ENCODE peak calls at places on chromosomes 12 and 14, in ten cellular contexts. One of them, this sample, is unnamed.

GRCh38 chr14:33959692-33960151 is 8.8 kb upstream of the EGLN3 start:
- DNase-seq in neural progenitor cell: peak; percentile 57
- DNase-seq in hepatocyte: no peak
- DNase-seq in HCT116: no peak
- DNase-seq in MM.1S: no peak
- DNase-seq in OCI-LY7: no peak
- DNase-seq in astrocyte: no peak
- DNase-seq in PC-3: no peak
- DNase-seq in H9: peak; percentile 61
- DNase-seq in mammary epithelial cell: no peak
- DNase-seq in this sample: no peak

GRCh38 chr12:113756609-113757008 is 209.5 kb downstream of the RBM19 start:
- DNase-seq in neural progenitor cell: no peak
- DNase-seq in hepatocyte: no peak
- DNase-seq in HCT116: no peak
- DNase-seq in MM.1S: no peak
- DNase-seq in OCI-LY7: no peak
- DNase-seq in astrocyte: no peak
- DNase-seq in PC-3: no peak
- DNase-seq in H9: no peak
- DNase-seq in mammary epithelial cell: no peak
- DNase-seq in this sample: no peak

GRCh38 chr14:76844223-76844622 is 18.0 kb downstream of the LRRC74A start:
- DNase-seq in neural progenitor cell: peak; percentile 18
- DNase-seq in hepatocyte: no peak
- DNase-seq in HCT116: peak; percentile 47
- DNase-seq in MM.1S: no peak
- DNase-seq in OCI-LY7: no peak
- DNase-seq in astrocyte: peak; percentile 29
- DNase-seq in PC-3: peak; percentile 33
- DNase-seq in H9: peak; percentile 74
- DNase-seq in mammary epithelial cell: no peak
- DNase-seq in this sample: peak; percentile 65

GRCh38 chr12:69570545-69571399 is 14.5 kb upstream of the CCT2 start:
- DNase-seq in neural progenitor cell: peak; percentile 82
- DNase-seq in hepatocyte: peak; percentile 80
- DNase-seq in HCT116: peak; percentile 66
- DNase-seq in MM.1S: peak; percentile 72
- DNase-seq in OCI-LY7: peak; percentile 75
- DNase-seq in astrocyte: peak; percentile 55
- DNase-seq in PC-3: peak; percentile 83
- DNase-seq in H9: no peak
- DNase-seq in mammary epithelial cell: peak; percentile 63
- DNase-seq in this sample: peak; percentile 80

GRCh38 chr14:104382361-104383087 is 197.0 kb upstream of the C14orf180 start:
- DNase-seq in neural progenitor cell: no peak
- DNase-seq in hepatocyte: no peak
- DNase-seq in HCT116: no peak
- DNase-seq in MM.1S: no peak
- DNase-seq in OCI-LY7: no peak
- DNase-seq in astrocyte: no peak
- DNase-seq in PC-3: no peak
- DNase-seq in H9: no peak
- DNase-seq in mammary epithelial cell: no peak
- DNase-seq in this sample: no peak

GRCh38 chr14:52703225-52703624 is 3.8 kb upstream of the PSMC6 start:
- DNase-seq in neural progenitor cell: no peak
- DNase-seq in hepatocyte: peak; percentile 60
- DNase-seq in HCT116: no peak
- DNase-seq in MM.1S: no peak
- DNase-seq in OCI-LY7: no peak
- DNase-seq in astrocyte: peak; percentile 92
- DNase-seq in PC-3: peak; percentile 97
- DNase-seq in H9: no peak
- DNase-seq in mammary epithelial cell: peak; percentile 93
- DNase-seq in this sample: peak; percentile 99

GRCh38 chr12:6038160-6038559 is 86.3 kb downstream of the VWF start:
- DNase-seq in neural progenitor cell: peak; percentile 94
- DNase-seq in hepatocyte: peak; percentile 85
- DNase-seq in HCT116: peak; percentile 91
- DNase-seq in MM.1S: peak; percentile 85
- DNase-seq in OCI-LY7: peak; percentile 63
- DNase-seq in astrocyte: peak; percentile 49
- DNase-seq in PC-3: peak; percentile 79
- DNase-seq in H9: peak; percentile 95
- DNase-seq in mammary epithelial cell: peak; percentile 58
- DNase-seq in this sample: peak; percentile 78

GRCh38 chr14:105141486-105142281 is 26.9 kb downstream of the JAG2 start:
- DNase-seq in neural progenitor cell: no peak
- DNase-seq in hepatocyte: no peak
- DNase-seq in HCT116: no peak
- DNase-seq in MM.1S: no peak
- DNase-seq in OCI-LY7: no peak
- DNase-seq in astrocyte: no peak
- DNase-seq in PC-3: no peak
- DNase-seq in H9: peak; percentile 19
- DNase-seq in mammary epithelial cell: no peak
- DNase-seq in this sample: no peak

GRCh38 chr14:104872469-104873341 is 7.6 kb downstream of the CEP170B start:
- DNase-seq in neural progenitor cell: peak; percentile 69
- DNase-seq in hepatocyte: peak; percentile 48
- DNase-seq in HCT116: no peak
- DNase-seq in MM.1S: no peak
- DNase-seq in OCI-LY7: no peak
- DNase-seq in astrocyte: peak; percentile 44
- DNase-seq in PC-3: no peak
- DNase-seq in H9: peak; percentile 82
- DNase-seq in mammary epithelial cell: peak; percentile 58
- DNase-seq in this sample: peak; percentile 87

GRCh38 chr12:131088701-131089525 is 135.2 kb downstream of the ADGRD1 start:
- DNase-seq in neural progenitor cell: no peak
- DNase-seq in hepatocyte: no peak
- DNase-seq in HCT116: no peak
- DNase-seq in MM.1S: no peak
- DNase-seq in OCI-LY7: no peak
- DNase-seq in astrocyte: no peak
- DNase-seq in PC-3: no peak
- DNase-seq in H9: peak; percentile 25
- DNase-seq in mammary epithelial cell: no peak
- DNase-seq in this sample: no peak

GRCh38 chr12:93441617-93442410 is at the start of gene UBE2N:
- DNase-seq in neural progenitor cell: peak; percentile 97
- DNase-seq in hepatocyte: peak; percentile 98
- DNase-seq in HCT116: peak; percentile 88
- DNase-seq in MM.1S: peak; percentile 95
- DNase-seq in OCI-LY7: peak; percentile 95
- DNase-seq in astrocyte: peak; percentile 89
- DNase-seq in PC-3: peak; percentile 94
- DNase-seq in H9: peak; percentile 98
- DNase-seq in mammary epithelial cell: peak; percentile 96
- DNase-seq in this sample: peak; percentile 98
- H3K79me2 ChIP-seq in neural progenitor cell: peaks cover 67% of the 10 kb centered on the region
- H3K79me2 ChIP-seq in hepatocyte: peaks cover 48% of the 10 kb centered on the region
- H3K79me2 ChIP-seq in HCT116: peaks cover 49% of the 10 kb centered on the region
- H3K79me2 ChIP-seq in MM.1S: peaks cover 49% of the 10 kb centered on the region
- H3K79me2 ChIP-seq in OCI-LY7: peaks cover 63% of the 10 kb centered on the region
- H3K79me2 ChIP-seq in astrocyte: peaks cover 50% of the 10 kb centered on the region
- H3K79me2 ChIP-seq in PC-3: peaks cover 49% of the 10 kb centered on the region
- H3K79me2 ChIP-seq in H9: peaks cover 40% of the 10 kb centered on the region
- H3K79me2 ChIP-seq in mammary epithelial cell: peaks cover 50% of the 10 kb centered on the region
- H3K79me2 ChIP-seq in this sample: peaks cover 48% of the 10 kb centered on the region

GRCh38 chr14:22509036-22509709 is 79.9 kb downstream of the DAD1 start:
- DNase-seq in neural progenitor cell: no peak
- DNase-seq in hepatocyte: no peak
- DNase-seq in HCT116: no peak
- DNase-seq in MM.1S: no peak
- DNase-seq in OCI-LY7: no peak
- DNase-seq in astrocyte: no peak
- DNase-seq in PC-3: no peak
- DNase-seq in H9: no peak
- DNase-seq in mammary epithelial cell: no peak
- DNase-seq in this sample: no peak

GRCh38 chr14:22510527-22511110 is 78.4 kb downstream of the DAD1 start:
- DNase-seq in neural progenitor cell: no peak
- DNase-seq in hepatocyte: no peak
- DNase-seq in HCT116: no peak
- DNase-seq in MM.1S: no peak
- DNase-seq in OCI-LY7: no peak
- DNase-seq in astrocyte: peak; percentile 86
- DNase-seq in PC-3: peak; percentile 35
- DNase-seq in H9: no peak
- DNase-seq in mammary epithelial cell: no peak
- DNase-seq in this sample: peak; percentile 69

GRCh38 chr14:22508150-22508457 is 80.9 kb downstream of the DAD1 start:
- DNase-seq in neural progenitor cell: no peak
- DNase-seq in hepatocyte: no peak
- DNase-seq in HCT116: no peak
- DNase-seq in MM.1S: no peak
- DNase-seq in OCI-LY7: no peak
- DNase-seq in astrocyte: no peak
- DNase-seq in PC-3: no peak
- DNase-seq in H9: no peak
- DNase-seq in mammary epithelial cell: no peak
- DNase-seq in this sample: no peak

GRCh38 chr14:22508662-22509035 is 80.4 kb downstream of the DAD1 start:
- DNase-seq in neural progenitor cell: peak; percentile 16
- DNase-seq in hepatocyte: no peak
- DNase-seq in HCT116: no peak
- DNase-seq in MM.1S: no peak
- DNase-seq in OCI-LY7: no peak
- DNase-seq in astrocyte: no peak
- DNase-seq in PC-3: no peak
- DNase-seq in H9: no peak
- DNase-seq in mammary epithelial cell: no peak
- DNase-seq in this sample: no peak

GRCh38 chr14:22509751-22510300 is 79.2 kb downstream of the DAD1 start:
- DNase-seq in neural progenitor cell: peak; percentile 19
- DNase-seq in hepatocyte: no peak
- DNase-seq in HCT116: no peak
- DNase-seq in MM.1S: no peak
- DNase-seq in OCI-LY7: no peak
- DNase-seq in astrocyte: no peak
- DNase-seq in PC-3: no peak
- DNase-seq in H9: no peak
- DNase-seq in mammary epithelial cell: no peak
- DNase-seq in this sample: no peak
- H3K4me2 ChIP-seq in neural progenitor cell: peak overlapping the region; percentile 14
- H3K4me2 ChIP-seq in hepatocyte: no peak overlapping the region
- H3K4me2 ChIP-seq in HCT116: no peak overlapping the region
- H3K4me2 ChIP-seq in MM.1S: no peak overlapping the region
- H3K4me2 ChIP-seq in OCI-LY7: peak overlapping the region; percentile 71
- H3K4me2 ChIP-seq in astrocyte: no peak overlapping the region
- H3K4me2 ChIP-seq in PC-3: no peak overlapping the region
- H3K4me2 ChIP-seq in H9: no peak overlapping the region
- H3K4me2 ChIP-seq in mammary epithelial cell: no peak overlapping the region
- H3K4me2 ChIP-seq in this sample: peak overlapping the region; percentile 32

GRCh38 chr14:90818715-90819114 is 2.5 kb upstream of the TTC7B start:
- DNase-seq in neural progenitor cell: no peak
- DNase-seq in hepatocyte: no peak
- DNase-seq in HCT116: no peak
- DNase-seq in MM.1S: no peak
- DNase-seq in OCI-LY7: no peak
- DNase-seq in astrocyte: no peak
- DNase-seq in PC-3: no peak
- DNase-seq in H9: no peak
- DNase-seq in mammary epithelial cell: no peak
- DNase-seq in this sample: no peak

GRCh38 chr14:90815567-90815816 is 738 bp downstream of the TTC7B start:
- DNase-seq in neural progenitor cell: no peak
- DNase-seq in hepatocyte: no peak
- DNase-seq in HCT116: no peak
- DNase-seq in MM.1S: no peak
- DNase-seq in OCI-LY7: no peak
- DNase-seq in astrocyte: no peak
- DNase-seq in PC-3: no peak
- DNase-seq in H9: no peak
- DNase-seq in mammary epithelial cell: no peak
- DNase-seq in this sample: peak; percentile 20

GRCh38 chr14:90815817-90816662 is at the start of gene TTC7B:
- DNase-seq in neural progenitor cell: peak; percentile 86
- DNase-seq in hepatocyte: peak; percentile 78
- DNase-seq in HCT116: no peak
- DNase-seq in MM.1S: peak; percentile 10
- DNase-seq in OCI-LY7: peak; percentile 20
- DNase-seq in astrocyte: no peak
- DNase-seq in PC-3: peak; percentile 50
- DNase-seq in H9: peak; percentile 60
- DNase-seq in mammary epithelial cell: peak; percentile 5
- DNase-seq in this sample: peak; percentile 70

GRCh38 chr14:90814806-90815566 is 1.2 kb downstream of the TTC7B start:
- DNase-seq in neural progenitor cell: no peak
- DNase-seq in hepatocyte: no peak
- DNase-seq in HCT116: no peak
- DNase-seq in MM.1S: no peak
- DNase-seq in OCI-LY7: no peak
- DNase-seq in astrocyte: no peak
- DNase-seq in PC-3: no peak
- DNase-seq in H9: no peak
- DNase-seq in mammary epithelial cell: no peak
- DNase-seq in this sample: no peak

DNA sequence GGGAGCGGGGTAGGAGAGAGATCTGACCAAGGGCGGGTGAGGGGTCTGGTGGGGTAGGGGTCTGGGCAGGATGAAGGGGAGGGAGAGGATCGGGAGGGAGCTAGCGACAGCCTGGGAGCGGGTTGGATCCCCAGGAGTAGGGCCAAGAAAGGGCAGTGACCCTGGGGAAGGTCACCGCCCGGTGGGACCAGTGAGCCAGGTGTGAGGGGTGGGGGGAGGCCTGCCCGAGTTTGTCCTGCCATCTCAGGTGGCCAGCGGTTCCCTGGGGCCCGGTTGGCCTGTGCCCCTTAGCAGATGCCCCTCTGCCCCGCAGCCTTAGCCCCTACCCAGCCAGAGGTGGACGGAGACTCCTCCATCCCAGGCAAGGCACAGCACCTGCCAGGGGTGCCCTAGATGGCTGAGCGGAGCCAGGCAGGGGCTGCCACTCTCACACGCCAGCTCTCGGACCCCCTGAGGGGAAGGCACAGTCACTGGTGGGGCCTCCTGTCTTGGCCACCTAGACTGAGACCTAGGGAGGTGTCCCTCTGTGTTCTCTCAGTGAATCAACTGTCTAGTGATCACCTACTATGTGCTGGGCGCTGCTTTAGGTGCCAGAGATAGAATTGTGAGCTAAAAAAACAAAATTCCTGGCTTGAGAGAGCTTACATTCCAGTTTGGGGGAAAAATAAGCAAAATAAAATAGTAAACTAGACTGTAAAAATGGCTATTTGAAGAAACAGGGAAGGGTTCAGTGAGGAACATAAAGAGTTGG is 631 bp upstream of the TTC7B start:
- DNase-seq in neural progenitor cell: no peak
- DNase-seq in hepatocyte: no peak
- DNase-seq in HCT116: no peak
- DNase-seq in MM.1S: no peak
- DNase-seq in OCI-LY7: no peak
- DNase-seq in astrocyte: no peak
- DNase-seq in PC-3: no peak
- DNase-seq in H9: no peak
- DNase-seq in mammary epithelial cell: no peak
- DNase-seq in this sample: no peak
- H3K79me2 ChIP-seq in neural progenitor cell: no peaks in the 10 kb centered on the region
- H3K79me2 ChIP-seq in hepatocyte: peaks cover 15% of the 10 kb centered on the region
- H3K79me2 ChIP-seq in HCT116: peaks cover 34% of the 10 kb centered on the region
- H3K79me2 ChIP-seq in MM.1S: peaks cover 12% of the 10 kb centered on the region
- H3K79me2 ChIP-seq in OCI-LY7: no peaks in the 10 kb centered on the region
- H3K79me2 ChIP-seq in astrocyte: peaks cover 36% of the 10 kb centered on the region
- H3K79me2 ChIP-seq in PC-3: peaks cover 28% of the 10 kb centered on the region
- H3K79me2 ChIP-seq in H9: no peaks in the 10 kb centered on the region
- H3K79me2 ChIP-seq in mammary epithelial cell: peaks cover 10% of the 10 kb centered on the region
- H3K79me2 ChIP-seq in this sample: peaks cover 35% of the 10 kb centered on the region

GRCh38 chr12:50213439-50213838 is 46.3 kb upstream of the CERS5 start:
- DNase-seq in neural progenitor cell: no peak
- DNase-seq in hepatocyte: no peak
- DNase-seq in HCT116: no peak
- DNase-seq in MM.1S: no peak
- DNase-seq in OCI-LY7: peak; percentile 13
- DNase-seq in astrocyte: no peak
- DNase-seq in PC-3: peak; percentile 58
- DNase-seq in H9: no peak
- DNase-seq in mammary epithelial cell: no peak
- DNase-seq in this sample: no peak
- H3K4me2 ChIP-seq in neural progenitor cell: no peak overlapping the region
- H3K4me2 ChIP-seq in hepatocyte: no peak overlapping the region
- H3K4me2 ChIP-seq in HCT116: no peak overlapping the region
- H3K4me2 ChIP-seq in MM.1S: no peak overlapping the region
- H3K4me2 ChIP-seq in OCI-LY7: peak overlapping the region; percentile 70
- H3K4me2 ChIP-seq in astrocyte: peak overlapping the region; percentile 47
- H3K4me2 ChIP-seq in PC-3: peak overlapping the region; percentile 46
- H3K4me2 ChIP-seq in H9: no peak overlapping the region
- H3K4me2 ChIP-seq in mammary epithelial cell: peak overlapping the region; percentile 66
- H3K4me2 ChIP-seq in this sample: peak overlapping the region; percentile 74

This sample was measured in GM23248.